ENCODE peak calls at places on chromosome 2, in four cellular contexts. R, S, U and C are unnamed samples.

GRCh38 chr2:74746480-74746879 is 87.4 kb upstream of the HK2 start:
- DNase-seq in R (no peak), S (no peak), U (no peak), C (no peak)

GRCh38 chr2:70118798-70119454 is 31.6 kb downstream of the PCBP1 start:
- DNase-seq in R (no peak), S (peak), U (no peak), C (peak)

GRCh38 chr2:85907671-85908157 is 18.9 kb upstream of the ST3GAL5 start:
- DNase-seq in R (peak), S (no peak), U (no peak), C (no peak)

GRCh38 chr2:85230637-85231036 is 97.2 kb downstream of the TGOLN2 start:
- DNase-seq in R (no peak), S (no peak), U (no peak), C (no peak)

GRCh38 chr2:23720705-23721453 is 206.0 kb downstream of the ATAD2B start:
- DNase-seq in R (no peak), S (no peak), U (no peak), C (no peak)

GRCh38 chr2:237390235-237390634 is 23.7 kb downstream of the COL6A3 start:
- DNase-seq in R (no peak), S (no peak), U (no peak), C (no peak)

GRCh38 chr2:57720728-57721627 is 325.6 kb upstream of the VRK2 start:
- DNase-seq in R (peak), S (peak), U (no peak), C (peak)

GRCh38 chr2:38658613-38659012 is 7.3 kb upstream of the GALM start:
- DNase-seq in R (no peak), S (no peak), U (no peak), C (no peak)

GRCh38 chr2:6326958-6327357 is 538.7 kb downstream of the CMPK2 start:
- DNase-seq in R (no peak), S (no peak), U (no peak), C (no peak)

GRCh38 chr2:105655244-105655643 is 89.5 kb upstream of the NCK2 start:
- DNase-seq in R (no peak), S (no peak), U (no peak), C (no peak)

GRCh38 chr2:84458436-84459027 is 548 bp downstream of the SUCLG1 start:
- DNase-seq in R (peak), S (no peak), U (no peak), C (no peak)

GRCh38 chr2:240226672-240227537 is 86.4 kb upstream of the OTOS start:
- DNase-seq in R (no peak), S (no peak), U (no peak), C (peak)

GRCh38 chr2:27058210-27058609 is 6.7 kb downstream of the AGBL5 start:
- DNase-seq in R (no peak), S (no peak), U (no peak), C (no peak)

GRCh38 chr2:10239561-10239967 is 63.1 kb upstream of the HPCAL1 start:
- DNase-seq in R (no peak), S (peak), U (no peak), C (peak)

GRCh38 chr2:97871096-97871780 is 124.5 kb downstream of the TMEM131 start:
- DNase-seq in R (peak), S (peak), U (no peak), C (no peak)

GRCh38 chr2:238875531-238876231 is 27.8 kb downstream of the TWIST2 start:
- DNase-seq in R (no peak), S (no peak), U (no peak), C (no peak)

GRCh38 chr2:60634443-60634842 is 81.0 kb upstream of the BCL11A start:
- DNase-seq in R (no peak), S (no peak), U (no peak), C (no peak)

GRCh38 chr2:119545076-119545475 is 827 bp downstream of the CFAP221 start:
- DNase-seq in R (no peak), S (no peak), U (no peak), C (no peak)

GRCh38 chr2:219298759-219299371 is 10.3 kb downstream of the PTPRN start:
- DNase-seq in R (peak), S (peak), U (no peak), C (peak)

GRCh38 chr2:85273732-85274731 is 53.8 kb downstream of the TGOLN2 start:
- DNase-seq in R (peak), S (peak), U (no peak), C (no peak)

GRCh38 chr2:218381916-218382366 is at the start of gene SLC11A1:
- DNase-seq in R (no peak), S (no peak), U (no peak), C (no peak)

GRCh38 chr2:64780041-64780440 is 126.3 kb upstream of the SERTAD2 start:
- DNase-seq in R (peak), S (no peak), U (no peak), C (no peak)

GRCh38 chr2:234745347-234745746 is 206.5 kb upstream of the SH3BP4 start:
- DNase-seq in R (no peak), S (peak), U (no peak), C (no peak)

GRCh38 chr2:128159437-128159836 is 68.4 kb downstream of the UGGT1 start:
- DNase-seq in R (no peak), S (no peak), U (no peak), C (no peak)
- H4K5ac ChIP-seq in R (no peak), S (no peak), U (no peak), C (no peak)

GRCh38 chr2:55111230-55111569 is 60.9 kb upstream of the RTN4 start:
- DNase-seq in R (no peak), S (no peak), U (no peak), C (no peak)

GRCh38 chr2:55113976-55114564 is 63.8 kb upstream of the RTN4 start:
- DNase-seq in R (no peak), S (no peak), U (no peak), C (no peak)

GRCh38 chr2:55112229-55113016 is 62.2 kb upstream of the RTN4 start:
- DNase-seq in R (peak), S (no peak), U (no peak), C (no peak)

GRCh38 chr2:55109219-55109891 is 59.1 kb upstream of the RTN4 start:
- DNase-seq in R (peak), S (no peak), U (no peak), C (no peak)

GRCh38 chr2:55111570-55112228 is 61.4 kb upstream of the RTN4 start:
- DNase-seq in R (peak), S (peak), U (peak), C (peak)
- H2BK5ac ChIP-seq in R (peak), S (no peak), U (peak), C (no peak)

DNA sequence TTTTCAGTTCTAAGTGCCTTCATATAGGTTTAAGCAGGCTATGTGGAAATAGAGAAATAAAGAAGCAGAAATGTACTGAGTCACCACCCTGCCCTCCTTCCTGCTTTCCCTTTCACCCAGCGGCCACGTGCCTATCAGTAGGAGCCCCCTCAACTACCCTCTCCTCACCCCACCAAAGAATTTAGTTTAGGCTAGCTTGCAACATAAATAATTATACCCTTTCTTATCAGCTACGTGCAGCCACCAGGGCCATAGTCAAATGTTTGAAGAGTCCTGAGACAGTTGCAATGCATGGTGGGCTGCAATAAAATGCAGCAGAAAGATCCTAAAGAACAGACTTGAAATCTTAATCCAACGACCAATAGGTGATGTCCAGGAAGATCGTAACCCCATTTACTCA is 101.2 kb downstream of the RTP5 start:
- DNase-seq in R (no peak), S (no peak), U (no peak), C (no peak)
- H4K5ac ChIP-seq in R (no peak), S (no peak), U (no peak), C (no peak)

GRCh38 chr2:53422979-53423378 is 344.6 kb upstream of the CHAC2 start:
- DNase-seq in R (peak), S (peak), U (peak), C (peak)

DNA sequence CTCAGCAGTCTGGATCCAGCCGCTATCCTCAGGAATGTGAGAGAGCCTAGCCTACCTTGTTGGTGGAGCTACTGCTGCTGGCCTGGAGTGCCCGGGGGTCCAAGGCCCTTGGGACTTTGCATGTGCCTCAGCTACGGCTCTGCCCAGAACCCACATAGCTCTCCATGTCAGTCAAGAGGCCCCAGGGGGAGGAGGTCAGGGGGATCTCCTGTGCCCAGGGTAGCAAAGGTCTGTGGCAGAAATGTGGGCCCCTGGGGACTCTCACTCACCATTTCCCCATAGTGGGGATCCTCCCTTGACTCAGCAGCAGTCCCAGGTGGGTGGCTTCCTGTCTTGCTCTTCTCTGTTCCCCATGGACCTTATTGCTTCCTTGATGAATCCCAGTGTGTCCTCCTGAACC is 342.7 kb upstream of the CHAC2 start:
- DNase-seq in R (no peak), S (no peak), U (no peak), C (no peak)
- H2BK5ac ChIP-seq in R (no peak), S (no peak), U (no peak), C (no peak)

GRCh38 chr2:144567745-144568144 is 47.8 kb upstream of the ZEB2 start:
- DNase-seq in R (no peak), S (peak), U (peak), C (peak)

GRCh38 chr2:144571770-144572169 is 51.9 kb upstream of the ZEB2 start:
- DNase-seq in R (no peak), S (no peak), U (no peak), C (no peak)

GRCh38 chr2:144572977-144573376 is 53.1 kb upstream of the ZEB2 start:
- DNase-seq in R (no peak), S (no peak), U (no peak), C (no peak)

GRCh38 chr2:144570566-144570965 is 50.6 kb upstream of the ZEB2 start:
- DNase-seq in R (no peak), S (no peak), U (no peak), C (no peak)
- H4K5ac ChIP-seq in R (no peak), S (no peak), U (no peak), C (no peak)

GRCh38 chr2:71748227-71748626 is 294.9 kb downstream of the DYSF start:
- DNase-seq in R (peak), S (peak), U (no peak), C (no peak)
- H2BK5ac ChIP-seq in R (no peak), S (no peak), U (no peak), C (no peak)

GRCh38 chr2:172437419-172438063 is 10.2 kb downstream of the ITGA6 start:
- DNase-seq in R (no peak), S (no peak), U (no peak), C (no peak)

GRCh38 chr2:172433169-172433568 is 5.8 kb downstream of the ITGA6 start:
- DNase-seq in R (no peak), S (no peak), U (no peak), C (no peak)

GRCh38 chr2:172434821-172435607 is 7.6 kb downstream of the ITGA6 start:
- DNase-seq in R (peak), S (peak), U (no peak), C (peak)

GRCh38 chr2:172436889-172437288 is 9.5 kb downstream of the ITGA6 start:
- DNase-seq in R (no peak), S (no peak), U (no peak), C (no peak)

GRCh38 chr2:172435608-172435911 is 8.2 kb downstream of the ITGA6 start:
- DNase-seq in R (no peak), S (no peak), U (no peak), C (no peak)
- H4K5ac ChIP-seq in R (no peak), S (no peak), U (no peak), C (no peak)